ENCODE peak calls at places on chromosomes 13 and 19, in nine cellular contexts. B is right atrium auricular region; D is CD4-positive, alpha-beta T cell; F is GM23248; Y is uterus; J is IMR-90; N is tibial nerve; R is right lobe of liver; M is fibroblast of lung. E is an unnamed sample.

GRCh38 chr19:44707794-44708193 is 8.8 kb downstream of the CEACAM16 start:
- DNase-seq in B (no peak), D (no peak), F (no peak), Y (no peak), J (no peak), N (no peak), R (no peak), M (no peak), E (no peak)

GRCh38 chr19:49091391-49092038 is 6.3 kb downstream of the SNRNP70 start:
- DNase-seq in B (no peak), D (no peak), F (no peak), Y (no peak), J (no peak), N (no peak), R (no peak), M (no peak), E (no peak)

GRCh38 chr19:35076026-35076370 is 34.5 kb downstream of the HPN start:
- DNase-seq in B (no peak), D (no peak), F (no peak), Y (no peak), J (no peak), N (no peak), R (no peak), M (no peak), E (no peak)

GRCh38 chr13:109694972-109695371 is 91.4 kb downstream of the IRS2 start:
- DNase-seq in B (no peak), D (no peak), F (no peak), Y (no peak), J (no peak), N (no peak), R (peak; percentile 59), M (no peak), E (no peak)

GRCh38 chr19:27793644-27794443 is 1419.1 kb downstream of the UQCRFS1 start:
- DNase-seq in B (peak; percentile 95), D (peak; percentile 90), F (peak; percentile 99), Y (peak; percentile 88), J (peak; percentile 93), N (peak; percentile 90), R (peak; percentile 97), M (peak; percentile 93), E (peak; percentile 94)

GRCh38 chr13:107347641-107348369 is 779.9 kb upstream of the ARGLU1 start:
- DNase-seq in B (no peak), D (no peak), F (peak; percentile 25), Y (peak; percentile 15), J (no peak), N (no peak), R (no peak), M (peak; percentile 73), E (no peak)

GRCh38 chr19:4557971-4558941 is 1.2 kb downstream of the SEMA6B start:
- DNase-seq in B (no peak), D (peak; percentile 11), F (peak; percentile 45), Y (peak; percentile 34), J (no peak), N (no peak), R (no peak), M (no peak), E (no peak)

GRCh38 chr19:6229216-6229913 is 50.4 kb downstream of the MLLT1 start:
- DNase-seq in B (no peak), D (no peak), F (no peak), Y (no peak), J (no peak), N (no peak), R (no peak), M (no peak), E (no peak)

GRCh38 chr19:17889609-17890214 is 18.0 kb downstream of the SLC5A5 start:
- DNase-seq in B (no peak), D (no peak), F (peak; percentile 63), Y (no peak), J (peak; percentile 37), N (no peak), R (no peak), M (peak; percentile 46), E (no peak)

GRCh38 chr13:28493740-28494536 is 990 bp downstream of the FLT1 start:
- DNase-seq in B (no peak), D (no peak), F (peak; percentile 51), Y (no peak), J (no peak), N (no peak), R (no peak), M (no peak), E (no peak)
- H3K27ac ChIP-seq in B (peak overlapping the region; percentile 82), D (no peak overlapping the region), F (no peak overlapping the region), Y (peak overlapping the region; percentile 65), J (no peak overlapping the region), N (no peak overlapping the region), R (peak overlapping the region; percentile 54), M (no peak overlapping the region), E (no peak overlapping the region)

GRCh38 chr19:7888145-7888825 is at the start of gene LRRC8E:
- DNase-seq in B (no peak), D (peak; percentile 37), F (peak; percentile 88), Y (no peak), J (peak; percentile 55), N (no peak), R (no peak), M (peak; percentile 44), E (no peak)
- H3K27ac ChIP-seq in B (no peak within 1 kb of the TSS), D (no peak within 1 kb of the TSS), F (no peak within 1 kb of the TSS), Y (no peak within 1 kb of the TSS), J (peak within 1 kb of the TSS; percentile 40), N (no peak within 1 kb of the TSS), R (no peak within 1 kb of the TSS), M (peak within 1 kb of the TSS; percentile 51), E (no peak within 1 kb of the TSS)

GRCh38 chr13:20673711-20674110 is 29.8 kb upstream of the IL17D start:
- DNase-seq in B (no peak), D (no peak), F (no peak), Y (no peak), J (no peak), N (no peak), R (no peak), M (no peak), E (no peak)
- H3K27ac ChIP-seq in B (no peak overlapping the region), D (no peak overlapping the region), F (no peak overlapping the region), Y (no peak overlapping the region), J (no peak overlapping the region), N (no peak overlapping the region), R (no peak overlapping the region), M (no peak overlapping the region), E (no peak overlapping the region)

GRCh38 chr19:38267780-38268430 is 3.5 kb downstream of the SPINT2 start:
- DNase-seq in B (no peak), D (no peak), F (no peak), Y (no peak), J (no peak), N (no peak), R (no peak), M (no peak), E (no peak)
- H3K27ac ChIP-seq in B (no peak overlapping the region), D (no peak overlapping the region), F (no peak overlapping the region), Y (no peak overlapping the region), J (no peak overlapping the region), N (peak overlapping the region; percentile 1), R (no peak overlapping the region), M (no peak overlapping the region), E (peak overlapping the region; percentile 52)

DNA sequence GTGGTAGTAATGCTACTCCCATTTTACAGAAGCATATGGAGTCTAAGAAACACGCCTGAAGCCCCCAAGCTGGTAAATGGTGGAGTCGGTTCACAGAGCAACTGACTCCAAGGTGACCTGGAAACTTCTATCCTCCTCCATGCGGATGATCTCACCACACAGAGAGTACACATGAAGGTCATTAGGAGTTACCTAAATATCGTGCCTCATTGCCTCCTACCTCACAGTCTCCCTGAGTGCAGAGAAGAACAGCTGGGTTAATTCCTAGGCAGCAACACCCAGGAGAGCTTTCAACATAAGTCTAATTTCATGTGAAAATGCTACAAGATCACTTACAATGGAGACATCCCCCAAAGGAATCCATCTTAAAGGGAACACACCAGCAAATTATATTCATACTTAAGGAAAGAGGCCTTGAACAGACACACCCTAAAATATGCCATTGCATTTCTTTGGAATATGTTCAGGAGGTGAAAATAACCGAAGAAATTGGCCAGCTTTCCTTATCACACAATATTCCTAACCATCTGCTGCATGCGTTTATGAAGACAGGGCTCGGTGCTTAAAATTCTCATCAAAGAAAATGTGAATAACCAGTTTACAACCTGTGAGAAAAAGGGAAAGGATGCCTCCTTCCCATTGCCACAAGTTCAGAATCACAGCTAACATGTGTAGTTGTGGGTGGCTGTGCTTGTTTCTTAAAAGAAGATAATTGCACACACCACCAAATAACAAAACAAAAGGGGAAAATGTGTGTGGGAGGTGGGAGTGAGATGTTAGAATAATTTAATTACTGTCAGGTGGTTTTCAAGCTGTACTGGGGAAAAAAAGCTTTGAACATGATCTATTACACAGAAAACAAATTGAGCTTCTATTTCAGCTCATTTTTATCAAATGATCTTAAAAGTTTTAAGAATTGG is 203.6 kb upstream of the NBEA start:
- DNase-seq in B (no peak), D (no peak), F (no peak), Y (no peak), J (no peak), N (no peak), R (no peak), M (no peak), E (no peak)
- H3K27ac ChIP-seq in B (no peak overlapping the region), D (no peak overlapping the region), F (no peak overlapping the region), Y (no peak overlapping the region), J (no peak overlapping the region), N (no peak overlapping the region), R (no peak overlapping the region), M (no peak overlapping the region), E (no peak overlapping the region)